ENCODE peak calls at places on chromosomes 1 and 21, in six cellular contexts. A is right lobe of liver, W is GM13977, M is A549, J is transverse colon, Q is fibroblast of lung. G is an unnamed sample.

GRCh38 chr21:35424122-35424521 is 375.0 kb upstream of the RUNX1 start:
- DNase-seq in J (no peak), A (no peak), Q (no peak), M (no peak), W (no peak), G (no peak)

GRCh38 chr1:119286587-119287181 is 81.9 kb upstream of the HAO2 start:
- DNase-seq in W (peak), M (peak), Q (peak), A (no peak), J (peak), G (no peak)

GRCh38 chr1:2856821-2857290 is 55.4 kb upstream of the TTC34 start:
- DNase-seq in M (no peak), W (no peak), J (no peak), A (peak), Q (no peak), G (no peak)

GRCh38 chr1:36971832-36972231 is 62.5 kb downstream of the GRIK3 start:
- DNase-seq in M (no peak), Q (no peak), A (no peak), W (no peak), J (no peak), G (no peak)

GRCh38 chr1:107152332-107152731 is 11.5 kb downstream of the NTNG1 start:
- DNase-seq in M (no peak), W (no peak), Q (no peak), J (no peak), A (no peak), G (no peak)

GRCh38 chr1:89682630-89683029 is 49.7 kb downstream of the LRRC8C start:
- DNase-seq in Q (no peak), M (no peak), J (no peak), W (no peak), A (no peak), G (no peak)

GRCh38 chr1:203316626-203317093 is 11.3 kb downstream of the BTG2 start:
- DNase-seq in W (no peak), Q (peak), J (peak), A (no peak), M (no peak), G (no peak)

GRCh38 chr1:242199861-242200458 is 201.1 kb upstream of the MAP1LC3C start:
- DNase-seq in J (no peak), A (no peak), W (no peak), Q (no peak), M (no peak), G (no peak)

GRCh38 chr1:39398278-39399010 is 93.0 kb upstream of the BMP8A start:
- DNase-seq in W (no peak), A (no peak), J (peak), Q (peak), M (peak), G (peak)

GRCh38 chr21:16932314-16932713 is 580.5 kb upstream of the CXADR start:
- DNase-seq in M (no peak), A (no peak), J (no peak), W (no peak), Q (no peak), G (no peak)

GRCh38 chr1:211932581-211933010 is 102.0 kb upstream of the LPGAT1 start:
- DNase-seq in Q (no peak), J (no peak), M (no peak), W (no peak), A (no peak), G (no peak)

GRCh38 chr1:185520188-185520935 is 203.3 kb upstream of the IVNS1ABP start:
- DNase-seq in W (no peak), Q (peak), A (no peak), M (no peak), J (no peak), G (no peak)

GRCh38 chr1:15916916-15917315 is 59.0 kb downstream of the ZBTB17 start:
- DNase-seq in A (no peak), J (no peak), Q (peak), M (no peak), W (peak), G (no peak)

GRCh38 chr1:3668148-3668547 is 15.8 kb downstream of the TP73 start:
- DNase-seq in J (peak), Q (no peak), M (no peak), W (no peak), A (peak), G (no peak)

GRCh38 chr1:206890125-206890637 is 7.1 kb upstream of the IL24 start:
- DNase-seq in W (no peak), M (no peak), Q (peak), J (no peak), A (no peak), G (no peak)

GRCh38 chr1:180533571-180533987 is 25.2 kb upstream of the OVAAL start:
- DNase-seq in J (peak), A (peak), W (peak), Q (peak), M (peak), G (peak)

GRCh38 chr1:53754484-53755312 is 15.7 kb upstream of the GLIS1 start:
- DNase-seq in J (peak), A (no peak), M (peak), Q (peak), W (peak), G (peak)

GRCh38 chr1:96236156-96236739 is 485.3 kb upstream of the PTBP2 start:
- DNase-seq in M (peak), J (peak), W (peak), A (no peak), Q (peak), G (no peak)

GRCh38 chr1:2115922-2116341 is 65.7 kb downstream of the PRKCZ start:
- DNase-seq in M (no peak), Q (peak), A (no peak), J (no peak), W (no peak), G (no peak)

GRCh38 chr21:30209571-30209970 is 6.3 kb downstream of the CLDN8 start:
- DNase-seq in Q (no peak), J (no peak), M (no peak), A (no peak), W (no peak), G (no peak)

GRCh38 chr21:33396966-33397365 is 6.2 kb upstream of the IFNGR2 start:
- DNase-seq in Q (peak), M (no peak), J (no peak), W (no peak), A (no peak), G (no peak)

GRCh38 chr1:183163311-183163710 is 22.8 kb upstream of the LAMC2 start:
- DNase-seq in J (no peak), A (no peak), W (no peak), Q (peak), M (peak), G (no peak)

GRCh38 chr1:172002725-172003345 is 161.5 kb downstream of the DNM3 start:
- DNase-seq in J (peak), A (no peak), M (peak), W (no peak), Q (peak), G (no peak)

GRCh38 chr1:56434025-56434424 is 145.3 kb downstream of the PLPP3 start:
- DNase-seq in A (no peak), J (no peak), M (no peak), Q (peak), W (no peak), G (no peak)

GRCh38 chr1:214941061-214941460 is 141.5 kb upstream of the KCNK2 start:
- DNase-seq in Q (no peak), W (no peak), M (no peak), A (no peak), J (no peak), G (no peak)

GRCh38 chr1:9289090-9289534 is 3.6 kb upstream of the SPSB1 start:
- DNase-seq in J (peak), W (peak), A (peak), M (no peak), Q (peak), G (peak)

GRCh38 chr1:149884433-149885363 is 14.7 kb upstream of the BOLA1 start:
- DNase-seq in W (no peak), M (no peak), A (no peak), J (no peak), Q (peak), G (peak)

GRCh38 chr1:25780318-25781129 is 19.5 kb upstream of the SELENON start:
- DNase-seq in M (no peak), Q (no peak), J (peak), W (no peak), A (no peak), G (no peak)

GRCh38 chr1:14842891-14843290 is 244.4 kb downstream of the KAZN start:
- DNase-seq in A (no peak), J (no peak), M (no peak), W (no peak), Q (peak), G (no peak)

GRCh38 chr1:154659823-154660592 is 52.0 kb upstream of the ADAR start:
- DNase-seq in W (no peak), M (no peak), A (no peak), Q (no peak), J (no peak), G (no peak)

GRCh38 chr1:154664331-154664730 is 56.3 kb upstream of the ADAR start:
- DNase-seq in J (no peak), W (no peak), A (no peak), Q (no peak), M (no peak), G (no peak)

GRCh38 chr1:154666051-154666793 is 58.2 kb upstream of the ADAR start:
- DNase-seq in Q (no peak), J (no peak), W (no peak), M (no peak), A (no peak), G (no peak)

GRCh38 chr1:154661110-154661509 is 53.1 kb upstream of the ADAR start:
- DNase-seq in J (no peak), W (no peak), Q (no peak), A (no peak), M (no peak), G (no peak)

DNA sequence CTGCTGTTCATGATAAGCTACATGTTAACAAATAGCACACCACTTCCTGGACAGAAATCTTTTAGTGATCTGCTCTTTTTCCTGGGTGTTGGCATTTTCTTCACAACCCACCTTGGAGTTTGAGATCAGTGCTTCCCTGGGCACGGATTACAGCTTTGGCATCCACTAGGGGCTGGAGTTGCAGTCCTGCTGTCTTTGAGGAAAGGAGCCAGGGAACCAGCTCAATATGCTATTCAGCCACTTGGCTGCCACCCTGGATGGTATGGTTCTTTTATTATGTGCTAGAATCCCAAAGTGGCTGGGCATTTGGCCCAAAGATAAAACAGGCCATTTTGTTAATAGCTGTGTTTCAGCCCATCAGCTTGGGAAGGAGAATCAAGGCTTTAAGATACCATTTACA is 55.7 kb upstream of the ADAR start:
- DNase-seq in W (no peak), J (no peak), M (peak), A (no peak), Q (no peak), G (no peak)
- TF ChIP-seq CTCF in W (no peak), J (no peak), M (no peak), A (no peak), Q (no peak), G (no peak)

DNA sequence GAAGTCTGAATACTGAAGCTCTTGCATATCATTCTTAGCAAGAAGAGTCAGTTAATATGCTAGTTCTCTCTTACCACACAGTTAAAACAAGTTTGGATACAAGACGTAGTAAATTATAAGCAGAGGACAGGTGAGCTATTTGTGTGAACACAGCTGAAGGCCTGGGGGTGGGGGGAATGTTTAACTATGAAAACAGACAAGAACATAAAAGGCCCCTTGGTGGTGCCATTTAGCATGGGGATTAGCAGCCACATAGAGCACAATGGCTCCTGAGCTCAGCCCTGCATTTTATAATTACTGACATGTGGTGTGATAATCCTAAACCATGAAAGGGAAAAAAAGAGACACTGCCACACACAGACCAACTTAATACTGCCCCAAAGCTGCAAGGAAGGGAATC is 94.8 kb downstream of the TGFBR3 start:
- DNase-seq in A (no peak), Q (no peak), J (no peak), W (no peak), M (no peak), G (no peak)
- TF ChIP-seq CTCF in A (no peak), Q (no peak), J (no peak), W (peak), M (no peak), G (no peak)

DNA sequence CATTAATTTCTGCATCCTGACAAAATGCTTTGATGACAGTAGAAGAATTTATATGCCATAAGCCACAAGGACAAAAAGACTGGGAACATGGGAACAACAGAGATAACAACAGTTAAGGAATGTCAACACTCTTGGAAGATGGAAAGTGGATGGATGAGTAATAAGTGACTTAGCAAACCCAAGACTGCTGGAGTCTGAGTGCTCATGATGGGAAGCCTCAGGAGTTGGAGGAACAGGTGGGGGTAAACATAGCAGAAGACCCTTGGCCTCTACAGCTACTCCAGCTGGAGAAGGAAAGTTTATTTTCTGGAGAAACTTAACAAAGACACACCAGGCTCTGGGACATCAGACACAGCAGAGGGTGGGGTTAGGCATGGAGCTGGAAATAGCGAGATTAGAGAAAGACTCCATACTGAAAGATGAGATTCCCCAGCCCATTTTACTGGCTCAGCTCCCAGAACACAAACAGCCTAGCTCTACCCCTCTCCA is 13.6 kb downstream of the G0S2 start:
- DNase-seq in Q (peak), M (peak), A (no peak), J (no peak), W (no peak), G (no peak)
- TF ChIP-seq CTCF in Q (no peak), M (no peak), A (no peak), J (no peak), W (no peak), G (no peak)

GRCh38 chr1:194105381-194105780 is 919.0 kb upstream of the B3GALT2 start:
- DNase-seq in M (no peak), Q (no peak), A (no peak), J (no peak), W (no peak), G (no peak)

GRCh38 chr1:194103516-194104246 is 917.3 kb upstream of the B3GALT2 start:
- DNase-seq in A (no peak), W (no peak), M (no peak), J (no peak), Q (no peak), G (no peak)

GRCh38 chr1:194104247-194104844 is 917.9 kb upstream of the B3GALT2 start:
- DNase-seq in M (no peak), J (no peak), Q (no peak), W (no peak), A (peak), G (no peak)

DNA sequence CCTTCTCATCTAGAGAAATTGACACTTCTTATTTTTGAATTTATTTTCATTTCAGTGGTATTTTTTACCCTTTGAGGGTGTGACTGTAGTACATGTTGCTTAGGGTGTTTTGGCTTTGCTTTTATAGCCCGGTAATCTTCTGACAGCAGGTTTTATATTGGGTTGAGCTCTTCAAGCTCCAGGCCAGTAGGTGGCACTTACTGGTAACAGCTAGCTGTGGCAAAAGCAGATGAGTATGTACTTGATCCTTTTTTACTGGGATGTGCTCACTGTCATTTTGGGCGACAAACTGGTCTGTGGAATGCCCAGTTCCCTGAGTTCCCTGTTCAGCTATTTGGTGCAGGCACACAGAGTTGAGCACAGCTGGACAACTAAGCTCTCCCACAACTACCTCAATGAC is 916.2 kb upstream of the B3GALT2 start:
- DNase-seq in M (no peak), W (no peak), Q (no peak), A (no peak), J (no peak), G (no peak)
- TF ChIP-seq CTCF in M (no peak), W (peak), Q (no peak), A (no peak), J (no peak), G (no peak)

DNA sequence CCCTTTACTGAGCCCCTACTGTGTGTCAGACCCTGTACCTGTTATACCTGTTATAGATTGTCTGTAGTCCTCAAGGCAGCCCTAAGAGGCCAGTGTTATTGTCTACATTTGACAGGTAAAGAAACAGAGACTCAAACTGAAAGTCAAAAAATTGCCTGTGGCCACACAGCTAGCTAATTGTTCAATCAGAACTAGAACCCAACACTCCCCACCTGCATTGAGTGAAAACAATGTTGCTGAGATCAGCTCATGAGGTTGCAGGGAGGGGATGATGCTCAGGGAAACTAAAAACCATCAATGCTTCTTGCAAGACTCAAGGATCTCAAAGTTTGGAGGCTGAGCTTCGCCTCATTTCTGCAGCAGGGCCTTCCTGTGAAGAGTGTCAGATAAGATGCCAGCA is 109.5 kb upstream of the LMO4 start:
- DNase-seq in M (no peak), A (no peak), Q (no peak), J (no peak), W (no peak), G (no peak)
- TF ChIP-seq CTCF in M (no peak), A (no peak), Q (no peak), J (no peak), W (no peak), G (no peak)

DNA sequence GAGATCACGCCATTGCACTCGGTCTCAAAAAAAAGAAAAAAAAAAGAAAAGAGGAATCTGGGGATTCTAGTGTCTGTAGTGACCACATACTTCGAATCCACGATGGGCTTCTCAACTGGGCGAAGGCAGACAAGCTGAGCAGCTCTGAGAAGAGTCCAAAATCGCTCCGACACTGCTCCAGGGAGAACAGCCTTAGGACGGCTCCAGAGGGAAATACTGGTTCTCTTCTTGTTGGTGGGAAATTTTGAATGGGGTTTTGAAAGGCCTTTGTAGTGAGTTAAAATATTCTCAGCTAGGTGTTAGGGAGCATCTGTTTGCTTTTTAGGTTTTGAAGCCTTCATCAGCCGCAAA is 18.3 kb upstream of the HJV start:
- DNase-seq in M (no peak), Q (no peak), A (no peak), J (no peak), W (no peak), G (no peak)
- TF ChIP-seq CTCF in M (no peak), Q (no peak), A (no peak), J (no peak), W (no peak), G (no peak)

DNA sequence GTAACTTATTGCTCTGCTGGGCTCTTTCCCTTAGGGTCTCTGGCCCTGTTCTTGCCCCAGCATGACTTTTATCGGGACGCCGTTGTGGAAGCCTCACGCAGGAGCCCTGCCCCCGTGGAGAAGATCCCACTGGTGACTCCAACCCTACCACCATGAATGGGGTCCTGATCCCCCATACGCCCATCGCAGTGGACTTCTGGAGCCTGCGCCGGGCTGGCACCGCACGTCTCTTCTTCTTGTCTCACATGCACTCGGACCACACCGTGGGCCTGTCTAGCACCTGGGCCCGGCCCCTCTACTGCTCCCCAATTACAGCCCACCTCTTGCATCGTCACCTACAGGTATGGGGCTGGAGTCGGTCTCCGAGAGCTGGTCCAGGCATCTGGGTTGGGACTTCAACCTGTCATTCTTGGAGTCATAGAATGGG is 322 bp downstream of the DCLRE1B start:
- DNase-seq in Q (no peak), W (peak), J (peak), M (no peak), A (no peak), G (no peak)
- TF ChIP-seq CTCF in Q (no peak), W (no peak), J (no peak), M (no peak), A (no peak), G (no peak)

G was measured in Peyer's patch.